ENCODE peak calls at places on chromosomes 16 and 17, in ten cellular contexts. A is astrocyte of the cerebellum; G is neuronal stem cell; T is AG10803; U is skeletal muscle cell; K is brain microvascular endothelial cell; W is dorsolateral prefrontal cortex; B is effector memory CD4-positive, alpha-beta T cell; X is fibroblast of mammary gland; D is GM23338. L is an unnamed sample.

GRCh38 chr17:15510361-15510760 is 42.9 kb upstream of the CDRT4 start:
- DNase-seq in A (peak; percentile 20), D (no peak), B (no peak), W (no peak), G (no peak), U (peak; percentile 31), K (peak; percentile 79), T (peak; percentile 82), X (peak; percentile 74), L (no peak)

GRCh38 chr17:58219007-58219788 is at the start of gene MKS1:
- DNase-seq in D (peak; percentile 95), U (peak; percentile 64), A (peak; percentile 73), T (peak; percentile 87), B (peak; percentile 90), K (peak; percentile 94), G (peak; percentile 92), X (peak; percentile 87), W (peak; percentile 96), L (peak; percentile 90)

GRCh38 chr16:78884199-78884598 is 716.3 kb downstream of the MAF start:
- DNase-seq in W (no peak), X (no peak), T (no peak), U (no peak), K (no peak), G (no peak), D (no peak), A (no peak), B (no peak), L (no peak)

GRCh38 chr17:68057531-68057952 is 22.0 kb downstream of the KPNA2 start:
- DNase-seq in G (no peak), A (no peak), K (peak; percentile 58), T (peak; percentile 82), D (peak; percentile 44), W (no peak), U (no peak), B (no peak), X (peak; percentile 60), L (peak; percentile 35)

GRCh38 chr17:10033449-10033848 is 128.4 kb upstream of the RCVRN start:
- DNase-seq in G (no peak), K (no peak), T (no peak), D (no peak), U (no peak), A (no peak), X (no peak), W (peak; percentile 59), B (no peak), L (no peak)

GRCh38 chr17:43695968-43696865 is 34.5 kb upstream of the MEOX1 start:
- DNase-seq in B (no peak), W (peak; percentile 43), T (peak; percentile 79), X (no peak), A (no peak), U (no peak), D (no peak), K (no peak), G (no peak), L (no peak)

GRCh38 chr17:78235885-78236284 is 4.5 kb downstream of the TMEM235 start:
- DNase-seq in D (no peak), G (no peak), B (no peak), T (no peak), U (no peak), A (no peak), K (no peak), X (no peak), W (no peak), L (no peak)

GRCh38 chr17:72853438-72854415 is 238.8 kb downstream of the SLC39A11 start:
- DNase-seq in W (no peak), U (no peak), B (no peak), G (no peak), A (no peak), T (no peak), K (no peak), D (no peak), X (no peak), L (no peak)

GRCh38 chr17:15507896-15508295 is 40.5 kb upstream of the CDRT4 start:
- DNase-seq in X (no peak), B (no peak), U (no peak), K (no peak), G (no peak), D (no peak), A (no peak), W (no peak), T (no peak), L (no peak)

GRCh38 chr16:67327774-67328173 is 1.2 kb downstream of the LRRC36 start:
- DNase-seq in W (no peak), G (no peak), U (no peak), K (no peak), X (no peak), D (no peak), A (no peak), T (no peak), B (no peak), L (no peak)

GRCh38 chr16:21264226-21265036 is 13.7 kb downstream of the CRYM start:
- DNase-seq in U (no peak), K (no peak), W (no peak), G (no peak), T (peak; percentile 17), D (no peak), B (no peak), X (peak; percentile 55), A (no peak), L (no peak)

GRCh38 chr17:17252149-17252810 is 15.3 kb upstream of the FLCN start:
- DNase-seq in U (no peak), B (no peak), K (no peak), W (no peak), A (no peak), X (no peak), T (no peak), D (no peak), G (no peak), L (no peak)

GRCh38 chr16:55491691-55492090 is 12.7 kb downstream of the MMP2 start:
- DNase-seq in W (no peak), G (no peak), U (no peak), X (no peak), D (no peak), T (no peak), K (no peak), B (no peak), A (no peak), L (no peak)

GRCh38 chr17:37708008-37708615 is 36.7 kb downstream of the HNF1B start:
- DNase-seq in K (no peak), D (no peak), W (no peak), A (no peak), T (no peak), X (no peak), U (no peak), G (no peak), B (no peak), L (no peak)

GRCh38 chr17:66152756-66153155 is 39.2 kb downstream of the CEP112 start:
- DNase-seq in A (no peak), B (no peak), U (no peak), G (no peak), T (peak; percentile 51), X (peak; percentile 50), D (no peak), K (peak; percentile 45), W (no peak), L (no peak)

GRCh38 chr16:2029350-2029749 is 2.6 kb downstream of the NHERF2 start:
- DNase-seq in U (no peak), W (no peak), A (no peak), G (no peak), B (no peak), X (no peak), D (peak; percentile 4), T (no peak), K (no peak), L (no peak)

GRCh38 chr16:2031081-2031577 is 4.4 kb downstream of the NHERF2 start:
- DNase-seq in U (no peak), G (no peak), W (no peak), D (no peak), X (no peak), K (no peak), T (no peak), A (no peak), B (no peak), L (no peak)

GRCh38 chr16:2028146-2028545 is 1.4 kb downstream of the NHERF2 start:
- DNase-seq in W (no peak), A (no peak), B (no peak), K (no peak), U (no peak), D (no peak), X (no peak), T (no peak), G (no peak), L (no peak)

GRCh38 chr16:2028620-2029220 is 2.0 kb downstream of the NHERF2 start:
- DNase-seq in D (no peak), X (no peak), A (no peak), T (no peak), W (no peak), K (no peak), B (no peak), U (no peak), G (no peak), L (no peak)

GRCh38 chr16:2030036-2030435 is 3.3 kb downstream of the NHERF2 start:
- DNase-seq in D (no peak), T (no peak), U (no peak), X (no peak), G (no peak), W (no peak), B (no peak), A (no peak), K (no peak), L (no peak)
- H3K4me3 ChIP-seq in D (no peak overlapping the region), T (no peak overlapping the region), U (no peak overlapping the region), X (no peak overlapping the region), G (no peak overlapping the region), W (peak overlapping the region; percentile 74), B (no peak overlapping the region), A (no peak overlapping the region), K (no peak overlapping the region), L (no peak overlapping the region)

GRCh38 chr16:2033057-2033911 is 6.6 kb downstream of the NHERF2 start:
- DNase-seq in T (peak; percentile 79), K (peak; percentile 49), B (no peak), U (no peak), A (no peak), G (no peak), D (no peak), W (peak; percentile 93), X (peak; percentile 34), L (no peak)
- H3K4me3 ChIP-seq in T (peak overlapping the region; percentile 42), K (peak overlapping the region; percentile 41), B (no peak overlapping the region), U (peak overlapping the region; percentile 3), A (peak overlapping the region; percentile 15), G (no peak overlapping the region), D (no peak overlapping the region), W (peak overlapping the region; percentile 54), X (peak overlapping the region; percentile 4), L (no peak overlapping the region)

DNA sequence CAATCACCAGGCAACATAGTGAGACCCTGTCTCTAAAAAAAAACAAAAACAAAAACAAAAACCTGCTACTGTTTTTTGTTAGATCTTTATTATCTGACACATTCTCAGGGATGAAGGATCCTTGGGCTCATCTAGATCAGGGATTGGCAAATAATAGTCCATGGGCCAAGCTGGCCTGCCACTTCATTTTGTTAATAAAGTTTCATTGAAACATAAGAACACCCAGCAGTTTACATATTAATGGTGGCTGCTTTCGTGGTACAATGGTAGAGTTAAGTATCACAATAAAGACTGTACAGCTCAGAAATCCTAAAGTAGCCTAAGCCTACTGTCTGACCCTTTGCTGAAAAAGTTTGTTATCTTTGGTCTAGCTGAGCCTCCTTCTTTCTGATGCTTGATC is 32.9 kb upstream of the CLEC18A start:
- DNase-seq in K (peak; percentile 11), T (peak; percentile 28), G (no peak), W (no peak), B (no peak), X (peak; percentile 46), A (no peak), U (no peak), D (no peak), L (no peak)
- H3K4me3 ChIP-seq in K (peak overlapping the region; percentile 30), T (peak overlapping the region; percentile 55), G (no peak overlapping the region), W (peak overlapping the region; percentile 10), B (no peak overlapping the region), X (peak overlapping the region; percentile 43), A (no peak overlapping the region), U (peak overlapping the region; percentile 34), D (no peak overlapping the region), L (no peak overlapping the region)

GRCh38 chr17:55496094-55496881 is 15.0 kb downstream of the SMIM36 start:
- DNase-seq in B (no peak), G (no peak), K (peak; percentile 31), W (no peak), A (no peak), D (no peak), U (peak; percentile 44), T (peak; percentile 29), X (peak; percentile 78), L (peak; percentile 5)
- H3K4me3 ChIP-seq in B (no peak overlapping the region), G (no peak overlapping the region), K (no peak overlapping the region), W (no peak overlapping the region), A (no peak overlapping the region), D (no peak overlapping the region), U (no peak overlapping the region), T (no peak overlapping the region), X (no peak overlapping the region), L (no peak overlapping the region)

L was measured in Jurkat, Clone E6-1.